ENCODE peak calls at places on chromosomes 6 and 20, in eight cellular contexts. One of them, this sample, is unnamed.

GRCh38 chr6:166848979-166849756 is 107.2 kb downstream of the RNASET2 start:
- DNase-seq in NCI-H1694 treated with DMSO at 0.1 percent for 48 hours: no peak
- DNase-seq in stimulated activated CD8-positive, alpha-beta memory T cell treated with anti-CD3 and anti-CD28 coated beads, Interleukin-7, amount 100 ng/mL, for 24 hours: no peak
- DNase-seq in MV-4-11: no peak
- DNase-seq in CMK: no peak
- DNase-seq in heart left ventricle: no peak
- DNase-seq in substantia nigra: no peak
- DNase-seq in fibroblast of pulmonary artery: no peak
- DNase-seq in this sample: no peak

GRCh38 chr20:36720510-36720909 is 25.4 kb downstream of the NDRG3 start:
- DNase-seq in NCI-H1694 treated with DMSO at 0.1 percent for 48 hours: no peak
- DNase-seq in stimulated activated CD8-positive, alpha-beta memory T cell treated with anti-CD3 and anti-CD28 coated beads, Interleukin-7, amount 100 ng/mL, for 24 hours: no peak
- DNase-seq in MV-4-11: peak; percentile 11
- DNase-seq in CMK: no peak
- DNase-seq in heart left ventricle: no peak
- DNase-seq in substantia nigra: no peak
- DNase-seq in fibroblast of pulmonary artery: no peak
- DNase-seq in this sample: no peak

GRCh38 chr20:18987781-18988360 is 174.3 kb downstream of the SCP2D1 start:
- DNase-seq in NCI-H1694 treated with DMSO at 0.1 percent for 48 hours: no peak
- DNase-seq in stimulated activated CD8-positive, alpha-beta memory T cell treated with anti-CD3 and anti-CD28 coated beads, Interleukin-7, amount 100 ng/mL, for 24 hours: no peak
- DNase-seq in MV-4-11: no peak
- DNase-seq in CMK: no peak
- DNase-seq in heart left ventricle: no peak
- DNase-seq in substantia nigra: no peak
- DNase-seq in fibroblast of pulmonary artery: no peak
- DNase-seq in this sample: no peak

GRCh38 chr6:160265869-160266476 is 7.4 kb upstream of the SLC22A2 start:
- DNase-seq in NCI-H1694 treated with DMSO at 0.1 percent for 48 hours: no peak
- DNase-seq in stimulated activated CD8-positive, alpha-beta memory T cell treated with anti-CD3 and anti-CD28 coated beads, Interleukin-7, amount 100 ng/mL, for 24 hours: no peak
- DNase-seq in MV-4-11: no peak
- DNase-seq in CMK: no peak
- DNase-seq in heart left ventricle: no peak
- DNase-seq in substantia nigra: no peak
- DNase-seq in fibroblast of pulmonary artery: no peak
- DNase-seq in this sample: no peak

GRCh38 chr6:47476794-47477496 is 644 bp upstream of the CD2AP start:
- DNase-seq in NCI-H1694 treated with DMSO at 0.1 percent for 48 hours: peak; percentile 46
- DNase-seq in stimulated activated CD8-positive, alpha-beta memory T cell treated with anti-CD3 and anti-CD28 coated beads, Interleukin-7, amount 100 ng/mL, for 24 hours: no peak
- DNase-seq in MV-4-11: no peak
- DNase-seq in CMK: no peak
- DNase-seq in heart left ventricle: no peak
- DNase-seq in substantia nigra: peak; percentile 70
- DNase-seq in fibroblast of pulmonary artery: no peak
- DNase-seq in this sample: no peak

GRCh38 chr6:13814176-13814937 is at the start of gene MCUR1:
- DNase-seq in NCI-H1694 treated with DMSO at 0.1 percent for 48 hours: peak; percentile 73
- DNase-seq in stimulated activated CD8-positive, alpha-beta memory T cell treated with anti-CD3 and anti-CD28 coated beads, Interleukin-7, amount 100 ng/mL, for 24 hours: peak; percentile 50
- DNase-seq in MV-4-11: peak; percentile 78
- DNase-seq in CMK: peak; percentile 75
- DNase-seq in heart left ventricle: peak; percentile 89
- DNase-seq in substantia nigra: peak; percentile 92
- DNase-seq in fibroblast of pulmonary artery: peak; percentile 82
- DNase-seq in this sample: peak; percentile 90

GRCh38 chr6:74623027-74623426 is 582.8 kb downstream of the COL12A1 start:
- DNase-seq in NCI-H1694 treated with DMSO at 0.1 percent for 48 hours: no peak
- DNase-seq in stimulated activated CD8-positive, alpha-beta memory T cell treated with anti-CD3 and anti-CD28 coated beads, Interleukin-7, amount 100 ng/mL, for 24 hours: no peak
- DNase-seq in MV-4-11: no peak
- DNase-seq in CMK: no peak
- DNase-seq in heart left ventricle: no peak
- DNase-seq in substantia nigra: no peak
- DNase-seq in fibroblast of pulmonary artery: no peak
- DNase-seq in this sample: no peak

GRCh38 chr20:57398231-57398821 is 7.1 kb downstream of the RBM38 start:
- DNase-seq in NCI-H1694 treated with DMSO at 0.1 percent for 48 hours: no peak
- DNase-seq in stimulated activated CD8-positive, alpha-beta memory T cell treated with anti-CD3 and anti-CD28 coated beads, Interleukin-7, amount 100 ng/mL, for 24 hours: peak; percentile 77
- DNase-seq in MV-4-11: peak; percentile 25
- DNase-seq in CMK: no peak
- DNase-seq in heart left ventricle: peak; percentile 73
- DNase-seq in substantia nigra: no peak
- DNase-seq in fibroblast of pulmonary artery: no peak
- DNase-seq in this sample: no peak

GRCh38 chr6:89260310-89260709 is 43.2 kb upstream of the GABRR1 start:
- DNase-seq in NCI-H1694 treated with DMSO at 0.1 percent for 48 hours: no peak
- DNase-seq in stimulated activated CD8-positive, alpha-beta memory T cell treated with anti-CD3 and anti-CD28 coated beads, Interleukin-7, amount 100 ng/mL, for 24 hours: no peak
- DNase-seq in MV-4-11: peak; percentile 87
- DNase-seq in CMK: no peak
- DNase-seq in heart left ventricle: no peak
- DNase-seq in substantia nigra: no peak
- DNase-seq in fibroblast of pulmonary artery: no peak
- DNase-seq in this sample: no peak

GRCh38 chr6:83708970-83709747 is at the start of gene SNAP91:
- DNase-seq in NCI-H1694 treated with DMSO at 0.1 percent for 48 hours: peak; percentile 48
- DNase-seq in stimulated activated CD8-positive, alpha-beta memory T cell treated with anti-CD3 and anti-CD28 coated beads, Interleukin-7, amount 100 ng/mL, for 24 hours: no peak
- DNase-seq in MV-4-11: no peak
- DNase-seq in CMK: no peak
- DNase-seq in heart left ventricle: no peak
- DNase-seq in substantia nigra: peak; percentile 46
- DNase-seq in fibroblast of pulmonary artery: peak; percentile 2
- DNase-seq in this sample: peak; percentile 53

GRCh38 chr20:18724788-18725476 is 88.7 kb upstream of the SCP2D1 start:
- DNase-seq in NCI-H1694 treated with DMSO at 0.1 percent for 48 hours: no peak
- DNase-seq in stimulated activated CD8-positive, alpha-beta memory T cell treated with anti-CD3 and anti-CD28 coated beads, Interleukin-7, amount 100 ng/mL, for 24 hours: no peak
- DNase-seq in MV-4-11: no peak
- DNase-seq in CMK: no peak
- DNase-seq in heart left ventricle: no peak
- DNase-seq in substantia nigra: no peak
- DNase-seq in fibroblast of pulmonary artery: no peak
- DNase-seq in this sample: no peak

GRCh38 chr6:24796616-24797290 is 2.0 kb downstream of the ARMH2 start:
- DNase-seq in NCI-H1694 treated with DMSO at 0.1 percent for 48 hours: no peak
- DNase-seq in stimulated activated CD8-positive, alpha-beta memory T cell treated with anti-CD3 and anti-CD28 coated beads, Interleukin-7, amount 100 ng/mL, for 24 hours: no peak
- DNase-seq in MV-4-11: no peak
- DNase-seq in CMK: no peak
- DNase-seq in heart left ventricle: no peak
- DNase-seq in substantia nigra: no peak
- DNase-seq in fibroblast of pulmonary artery: no peak
- DNase-seq in this sample: no peak

GRCh38 chr6:148348335-148348734 is 5.7 kb downstream of the SASH1 start:
- DNase-seq in NCI-H1694 treated with DMSO at 0.1 percent for 48 hours: no peak
- DNase-seq in stimulated activated CD8-positive, alpha-beta memory T cell treated with anti-CD3 and anti-CD28 coated beads, Interleukin-7, amount 100 ng/mL, for 24 hours: no peak
- DNase-seq in MV-4-11: peak; percentile 36
- DNase-seq in CMK: no peak
- DNase-seq in heart left ventricle: no peak
- DNase-seq in substantia nigra: no peak
- DNase-seq in fibroblast of pulmonary artery: no peak
- DNase-seq in this sample: no peak

GRCh38 chr6:148835920-148836441 is 89.2 kb downstream of the UST start:
- DNase-seq in NCI-H1694 treated with DMSO at 0.1 percent for 48 hours: no peak
- DNase-seq in stimulated activated CD8-positive, alpha-beta memory T cell treated with anti-CD3 and anti-CD28 coated beads, Interleukin-7, amount 100 ng/mL, for 24 hours: no peak
- DNase-seq in MV-4-11: no peak
- DNase-seq in CMK: no peak
- DNase-seq in heart left ventricle: no peak
- DNase-seq in substantia nigra: no peak
- DNase-seq in fibroblast of pulmonary artery: peak; percentile 59
- DNase-seq in this sample: peak; percentile 9

GRCh38 chr20:22941550-22941949 is 93.6 kb upstream of the SSTR4 start:
- DNase-seq in NCI-H1694 treated with DMSO at 0.1 percent for 48 hours: no peak
- DNase-seq in stimulated activated CD8-positive, alpha-beta memory T cell treated with anti-CD3 and anti-CD28 coated beads, Interleukin-7, amount 100 ng/mL, for 24 hours: no peak
- DNase-seq in MV-4-11: no peak
- DNase-seq in CMK: no peak
- DNase-seq in heart left ventricle: no peak
- DNase-seq in substantia nigra: no peak
- DNase-seq in fibroblast of pulmonary artery: no peak
- DNase-seq in this sample: no peak

GRCh38 chr20:63465380-63466249 is 6.8 kb downstream of the KCNQ2 start:
- DNase-seq in NCI-H1694 treated with DMSO at 0.1 percent for 48 hours: no peak
- DNase-seq in stimulated activated CD8-positive, alpha-beta memory T cell treated with anti-CD3 and anti-CD28 coated beads, Interleukin-7, amount 100 ng/mL, for 24 hours: no peak
- DNase-seq in MV-4-11: no peak
- DNase-seq in CMK: no peak
- DNase-seq in heart left ventricle: no peak
- DNase-seq in substantia nigra: no peak
- DNase-seq in fibroblast of pulmonary artery: no peak
- DNase-seq in this sample: no peak

GRCh38 chr6:99232003-99232402 is 117.5 kb downstream of the FAXC start:
- DNase-seq in NCI-H1694 treated with DMSO at 0.1 percent for 48 hours: no peak
- DNase-seq in stimulated activated CD8-positive, alpha-beta memory T cell treated with anti-CD3 and anti-CD28 coated beads, Interleukin-7, amount 100 ng/mL, for 24 hours: no peak
- DNase-seq in MV-4-11: no peak
- DNase-seq in CMK: no peak
- DNase-seq in heart left ventricle: no peak
- DNase-seq in substantia nigra: no peak
- DNase-seq in fibroblast of pulmonary artery: no peak
- DNase-seq in this sample: no peak

GRCh38 chr6:16514249-16514648 is 247.0 kb downstream of the ATXN1 start:
- DNase-seq in NCI-H1694 treated with DMSO at 0.1 percent for 48 hours: no peak
- DNase-seq in stimulated activated CD8-positive, alpha-beta memory T cell treated with anti-CD3 and anti-CD28 coated beads, Interleukin-7, amount 100 ng/mL, for 24 hours: no peak
- DNase-seq in MV-4-11: peak; percentile 43
- DNase-seq in CMK: peak; percentile 71
- DNase-seq in heart left ventricle: no peak
- DNase-seq in substantia nigra: peak; percentile 29
- DNase-seq in fibroblast of pulmonary artery: peak; percentile 82
- DNase-seq in this sample: peak; percentile 81

GRCh38 chr6:169845426-169846285 is 94.2 kb downstream of the ERMARD start:
- DNase-seq in NCI-H1694 treated with DMSO at 0.1 percent for 48 hours: no peak
- DNase-seq in stimulated activated CD8-positive, alpha-beta memory T cell treated with anti-CD3 and anti-CD28 coated beads, Interleukin-7, amount 100 ng/mL, for 24 hours: no peak
- DNase-seq in MV-4-11: no peak
- DNase-seq in CMK: no peak
- DNase-seq in heart left ventricle: peak; percentile 10
- DNase-seq in substantia nigra: no peak
- DNase-seq in fibroblast of pulmonary artery: no peak
- DNase-seq in this sample: no peak